ENCODE peak calls at places on chromosomes 7 and 10, in ten cellular contexts. K, B, G, X, Y, D, E, L, W and I are unnamed samples.

GRCh38 chr7:30968294-30968693 is 4.5 kb downstream of the GHRHR start:
- DNase-seq in K (no peak), B (no peak), G (no peak), X (no peak), Y (no peak), D (no peak), E (no peak), L (no peak), W (no peak), I (no peak)

GRCh38 chr7:149883452-149883861 is 9.7 kb downstream of the ATP6V0E2 start:
- DNase-seq in K (peak; percentile 75), B (peak; percentile 55), G (peak; percentile 49), X (peak; percentile 66), Y (peak; percentile 60), D (peak; percentile 60), E (no peak), L (peak; percentile 62), W (peak; percentile 79), I (peak; percentile 69)

GRCh38 chr10:113554214-113554613 is 1.4 kb downstream of the HABP2 start:
- DNase-seq in K (no peak), B (no peak), G (no peak), X (no peak), Y (no peak), D (no peak), E (no peak), L (no peak), W (no peak), I (no peak)

GRCh38 chr7:105013818-105014724 is at the start of gene KMT2E:
- DNase-seq in K (peak; percentile 83), B (peak; percentile 91), G (peak; percentile 81), X (peak; percentile 90), Y (peak; percentile 93), D (peak; percentile 91), E (peak; percentile 90), L (peak; percentile 94), W (peak; percentile 90), I (peak; percentile 93)

GRCh38 chr10:69360485-69361302 is 56.0 kb downstream of the TACR2 start:
- DNase-seq in K (no peak), B (peak; percentile 64), G (no peak), X (peak; percentile 74), Y (peak; percentile 61), D (peak; percentile 92), E (no peak), L (peak; percentile 95), W (peak; percentile 85), I (peak; percentile 85)

GRCh38 chr7:4236389-4236788 is 445.7 kb upstream of the FOXK1 start:
- DNase-seq in K (no peak), B (no peak), G (no peak), X (no peak), Y (no peak), D (no peak), E (no peak), L (no peak), W (no peak), I (no peak)

GRCh38 chr7:75734586-75735047 is 4.1 kb downstream of the HIP1 start:
- DNase-seq in K (peak; percentile 79), B (no peak), G (no peak), X (no peak), Y (peak; percentile 27), D (peak; percentile 50), E (no peak), L (no peak), W (no peak), I (no peak)

GRCh38 chr7:30231271-30231670 is 53.1 kb upstream of the ZNRF2 start:
- DNase-seq in K (no peak), B (no peak), G (no peak), X (no peak), Y (no peak), D (peak; percentile 30), E (no peak), L (no peak), W (no peak), I (no peak)

GRCh38 chr10:34861293-34862004 is 46.4 kb upstream of the PARD3 start:
- DNase-seq in K (no peak), B (no peak), G (no peak), X (peak; percentile 22), Y (no peak), D (no peak), E (no peak), L (peak; percentile 67), W (no peak), I (peak; percentile 48)

GRCh38 chr7:116672596-116673503 is 854 bp downstream of the MET start:
- DNase-seq in K (no peak), B (no peak), G (peak; percentile 15), X (peak; percentile 15), Y (no peak), D (peak; percentile 16), E (no peak), L (peak; percentile 68), W (peak; percentile 42), I (no peak)

GRCh38 chr10:14782691-14783363 is 8.1 kb upstream of the FAM107B start:
- DNase-seq in K (no peak), B (no peak), G (no peak), X (no peak), Y (no peak), D (peak; percentile 47), E (no peak), L (peak; percentile 5), W (no peak), I (no peak)

GRCh38 chr10:123993534-123994416 is 99.6 kb downstream of the CHST15 start:
- DNase-seq in K (no peak), B (no peak), G (no peak), X (no peak), Y (no peak), D (no peak), E (no peak), L (no peak), W (no peak), I (no peak)

GRCh38 chr10:123996302-123996701 is 97.1 kb downstream of the CHST15 start:
- DNase-seq in K (no peak), B (no peak), G (no peak), X (no peak), Y (no peak), D (no peak), E (no peak), L (no peak), W (no peak), I (no peak)

GRCh38 chr10:123995461-123996131 is 97.8 kb downstream of the CHST15 start:
- DNase-seq in K (no peak), B (peak; percentile 39), G (peak; percentile 13), X (peak; percentile 31), Y (peak; percentile 46), D (peak; percentile 87), E (peak; percentile 33), L (peak; percentile 90), W (no peak), I (peak; percentile 69)

GRCh38 chr10:123994417-123995081 is 98.8 kb downstream of the CHST15 start:
- DNase-seq in K (peak; percentile 86), B (peak; percentile 89), G (peak; percentile 62), X (peak; percentile 84), Y (peak; percentile 87), D (peak; percentile 92), E (peak; percentile 75), L (peak; percentile 97), W (peak; percentile 71), I (peak; percentile 91)

DNA sequence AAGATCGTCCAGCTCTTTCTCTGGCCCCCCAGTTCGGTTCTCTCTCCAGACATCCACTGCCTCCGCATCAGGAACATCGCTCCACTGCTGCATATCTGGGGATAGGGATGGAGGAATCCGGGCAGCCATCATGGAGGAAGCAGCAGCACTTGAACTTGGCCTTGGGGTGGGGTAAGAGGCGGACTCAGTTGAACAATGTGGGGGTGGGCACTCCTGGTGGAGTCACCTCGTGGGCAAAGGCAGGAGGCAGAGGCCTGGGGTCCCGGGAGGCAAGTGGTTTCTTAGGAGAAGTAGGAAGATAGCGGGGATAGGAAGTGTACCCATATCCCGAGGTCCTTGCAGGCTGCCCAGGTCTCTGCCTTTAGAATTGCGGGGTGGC is 98.3 kb downstream of the CHST15 start:
- DNase-seq in K (no peak), B (no peak), G (no peak), X (no peak), Y (no peak), D (no peak), E (no peak), L (no peak), W (no peak), I (peak; percentile 50)
- H3K27me3 ChIP-seq in K (no peaks in the 10 kb centered on the region), B (peaks cover 56% of the 10 kb centered on the region), G (no peaks in the 10 kb centered on the region), X (peaks cover 62% of the 10 kb centered on the region), Y (peaks cover 24% of the 10 kb centered on the region), D (peaks cover 45% of the 10 kb centered on the region), E (peaks cover 2% of the 10 kb centered on the region), L (peaks cover 31% of the 10 kb centered on the region), W (peaks cover 5% of the 10 kb centered on the region), I (peaks cover 49% of the 10 kb centered on the region)

DNA sequence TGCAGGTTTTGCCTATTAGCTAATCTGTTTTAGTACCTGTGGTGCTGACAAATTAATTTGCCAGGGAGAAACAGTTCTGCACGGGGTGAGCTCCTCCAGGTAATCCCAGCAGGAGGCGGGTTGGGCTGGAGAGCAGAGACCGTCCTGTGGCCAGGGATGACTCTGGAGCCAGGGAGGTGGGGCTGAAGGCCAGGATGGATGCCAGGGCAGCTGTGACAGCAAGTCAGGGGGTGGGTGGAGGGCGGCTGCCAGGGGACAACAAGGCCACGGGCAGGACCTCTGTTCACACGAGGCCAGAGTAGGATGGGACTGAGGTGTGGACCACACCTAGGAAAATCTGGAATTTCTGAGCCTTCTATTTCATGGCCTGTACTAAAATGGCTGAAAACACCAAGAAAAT is 48.9 kb downstream of the C10orf143 start:
- DNase-seq in K (no peak), B (no peak), G (no peak), X (no peak), Y (no peak), D (no peak), E (no peak), L (no peak), W (no peak), I (no peak)
- H3K27me3 ChIP-seq in K (peaks cover 28% of the 10 kb centered on the region), B (no peaks in the 10 kb centered on the region), G (no peaks in the 10 kb centered on the region), X (no peaks in the 10 kb centered on the region), Y (no peaks in the 10 kb centered on the region), D (no peaks in the 10 kb centered on the region), E (no peaks in the 10 kb centered on the region), L (no peaks in the 10 kb centered on the region), W (no peaks in the 10 kb centered on the region), I (no peaks in the 10 kb centered on the region)

GRCh38 chr10:64196638-64197315 is 675.6 kb downstream of the REEP3 start:
- DNase-seq in K (no peak), B (no peak), G (no peak), X (no peak), Y (no peak), D (no peak), E (no peak), L (no peak), W (no peak), I (no peak)

DNA sequence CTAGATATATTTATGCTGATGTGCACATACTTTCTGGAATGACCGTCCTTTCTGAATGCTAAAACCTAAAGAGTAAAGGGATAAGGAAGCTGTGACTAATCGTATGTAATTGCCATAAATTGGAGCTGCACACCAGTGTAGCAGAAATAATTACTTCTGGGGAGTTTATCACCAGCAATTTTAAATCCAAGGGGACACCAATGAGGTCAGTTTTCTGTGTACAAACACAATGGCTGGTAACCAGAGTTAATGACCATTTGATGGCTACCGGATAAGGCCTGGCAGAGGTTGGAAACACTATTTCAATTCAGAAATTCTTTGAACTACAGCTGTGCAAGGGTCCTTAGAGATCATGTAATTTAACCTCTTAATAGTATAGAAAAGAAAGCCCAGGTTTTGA is 670.1 kb downstream of the REEP3 start:
- DNase-seq in K (no peak), B (no peak), G (no peak), X (no peak), Y (no peak), D (no peak), E (no peak), L (no peak), W (no peak), I (no peak)
- H3K27me3 ChIP-seq in K (no peaks in the 10 kb centered on the region), B (no peaks in the 10 kb centered on the region), G (no peaks in the 10 kb centered on the region), X (no peaks in the 10 kb centered on the region), Y (no peaks in the 10 kb centered on the region), D (no peaks in the 10 kb centered on the region), E (no peaks in the 10 kb centered on the region), L (no peaks in the 10 kb centered on the region), W (no peaks in the 10 kb centered on the region), I (no peaks in the 10 kb centered on the region)

GRCh38 chr10:75402486-75403143 is 1.1 kb upstream of the ZNF503 start:
- DNase-seq in K (no peak), B (peak; percentile 31), G (no peak), X (peak; percentile 35), Y (peak; percentile 48), D (no peak), E (peak; percentile 26), L (peak; percentile 69), W (peak; percentile 54), I (peak; percentile 63)
- H3K27me3 ChIP-seq in K (peaks cover 86% of the 10 kb centered on the region), B (peaks cover 37% of the 10 kb centered on the region), G (no peaks in the 10 kb centered on the region), X (peaks cover 8% of the 10 kb centered on the region), Y (no peaks in the 10 kb centered on the region), D (peaks cover 38% of the 10 kb centered on the region), E (peaks cover 2% of the 10 kb centered on the region), L (no peaks in the 10 kb centered on the region), W (no peaks in the 10 kb centered on the region), I (peaks cover 10% of the 10 kb centered on the region)